ENCODE peak calls at places on chromosomes 7 and 10, in five cellular contexts. J is H1, U is neuronal stem cell, M is trophoblast cell, L is mesenchymal stem cell. T is an unnamed sample.

GRCh38 chr7:37930226-37930948 is 9.9 kb downstream of the EPDR1 start:
- DNase-seq in J (no peak), L (no peak), U (no peak), M (no peak), T (no peak)

GRCh38 chr7:41431671-41432070 is 271.2 kb downstream of the INHBA start:
- DNase-seq in M (no peak), L (no peak), J (no peak), U (no peak), T (no peak)

GRCh38 chr10:13787015-13787421 is 200.3 kb downstream of the PRPF18 start:
- DNase-seq in U (no peak), J (no peak), M (peak), L (peak), T (peak)

GRCh38 chr7:142612264-142612881 is 136.9 kb upstream of the PRSS1 start:
- DNase-seq in U (no peak), L (peak), J (no peak), M (no peak), T (no peak)

GRCh38 chr10:74033724-74034123 is 35.8 kb downstream of the VCL start:
- DNase-seq in U (no peak), M (no peak), L (no peak), J (no peak), T (no peak)

GRCh38 chr10:71074176-71074755 is 138.1 kb upstream of the UNC5B start:
- DNase-seq in L (no peak), U (no peak), M (peak), J (peak), T (peak)

GRCh38 chr10:49735161-49735560 is 27.0 kb downstream of the OGDHL start:
- DNase-seq in M (no peak), L (no peak), U (no peak), J (no peak), T (peak)

GRCh38 chr7:101542527-101543241 is 86.4 kb downstream of the MYL10 start:
- DNase-seq in J (peak), U (peak), M (peak), L (peak), T (peak)

GRCh38 chr10:88743999-88744398 is 15.8 kb upstream of the LIPN start:
- DNase-seq in J (peak), L (no peak), M (no peak), U (no peak), T (peak)

GRCh38 chr10:17740668-17741067 is 11.3 kb upstream of the TMEM236 start:
- DNase-seq in M (no peak), J (no peak), U (no peak), L (no peak), T (no peak)

GRCh38 chr10:59904431-59905065 is 1.8 kb downstream of the CCDC6 start:
- DNase-seq in J (no peak), M (no peak), L (no peak), U (no peak), T (no peak)

GRCh38 chr7:135558337-135558767 is 635 bp downstream of the NUP205 start:
- DNase-seq in U (peak), J (no peak), L (peak), M (peak), T (peak)
- H2BK12ac ChIP-seq in U (no peak), J (peak), L (no peak), M (no peak), T (peak)

DNA sequence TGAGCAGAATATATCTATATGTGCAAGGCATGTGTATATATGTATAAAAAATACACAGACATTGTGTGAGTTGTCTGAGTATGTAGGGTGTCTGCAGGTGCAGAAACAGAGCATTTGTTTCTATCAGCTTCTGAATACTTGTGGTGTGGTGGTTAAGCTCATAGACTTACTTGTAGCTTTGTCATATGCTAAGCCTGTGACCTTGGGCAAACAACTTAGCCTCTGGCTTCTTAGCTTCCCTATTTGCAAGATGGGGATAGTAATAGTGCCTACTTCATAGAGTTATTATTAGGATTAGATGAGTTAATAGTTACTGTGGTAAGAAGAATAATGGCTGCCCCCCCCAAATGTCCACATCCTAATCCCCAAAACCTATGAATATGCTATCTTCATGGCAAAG is 28.2 kb upstream of the PAX2 start:
- DNase-seq in U (no peak), L (no peak), M (no peak), J (no peak), T (no peak)
- H2BK12ac ChIP-seq in U (no peak), L (no peak), M (no peak), J (no peak), T (no peak)

GRCh38 chr7:159139202-159139601 is 5.5 kb downstream of the VIPR2 start:
- DNase-seq in J (no peak), U (no peak), L (no peak), M (no peak), T (peak)

GRCh38 chr7:159138508-159138907 is 6.2 kb downstream of the VIPR2 start:
- DNase-seq in J (no peak), U (no peak), M (no peak), L (no peak), T (no peak)

GRCh38 chr7:159141159-159141558 is 3.5 kb downstream of the VIPR2 start:
- DNase-seq in L (no peak), U (no peak), J (no peak), M (no peak), T (peak)

GRCh38 chr7:159140170-159140910 is 4.3 kb downstream of the VIPR2 start:
- DNase-seq in U (no peak), M (no peak), J (no peak), L (no peak), T (peak)

GRCh38 chr7:159139639-159140038 is 5.0 kb downstream of the VIPR2 start:
- DNase-seq in M (no peak), L (no peak), U (no peak), J (no peak), T (no peak)
- H2BK12ac ChIP-seq in M (no peak), L (no peak), U (no peak), J (peak), T (no peak)

DNA sequence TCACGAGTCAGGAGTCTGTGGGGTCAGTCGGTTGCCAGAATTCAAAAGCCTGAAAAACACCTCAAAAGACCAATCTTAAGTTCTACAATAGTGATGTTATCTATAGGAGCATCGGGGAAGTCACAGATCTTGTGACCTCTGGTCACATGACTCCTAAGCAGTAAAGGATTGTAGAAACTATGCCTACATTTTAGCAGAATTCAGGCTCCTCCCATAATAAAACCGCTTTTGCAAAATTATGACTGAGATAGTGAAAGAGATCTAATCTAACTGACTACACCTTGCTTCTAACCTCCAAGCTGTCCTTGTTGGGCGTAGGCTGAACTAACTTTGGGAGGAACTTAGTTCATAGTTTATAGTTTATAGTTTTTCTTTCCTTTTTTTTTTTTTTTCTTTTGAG is 16.6 kb downstream of the SSMEM1 start:
- DNase-seq in L (no peak), M (no peak), U (no peak), J (no peak), T (no peak)
- H2BK12ac ChIP-seq in L (no peak), M (no peak), U (no peak), J (no peak), T (no peak)

GRCh38 chr10:27600915-27601314 is 96.8 kb downstream of the RAB18 start:
- DNase-seq in L (no peak), M (no peak), U (no peak), J (no peak), T (no peak)

GRCh38 chr10:27601937-27602538 is 97.9 kb downstream of the RAB18 start:
- DNase-seq in L (no peak), U (no peak), M (no peak), J (no peak), T (no peak)

GRCh38 chr10:27599546-27599945 is 95.4 kb downstream of the RAB18 start:
- DNase-seq in L (no peak), U (no peak), J (no peak), M (no peak), T (no peak)

GRCh38 chr10:27603104-27603503 is 99.0 kb downstream of the RAB18 start:
- DNase-seq in J (no peak), U (no peak), M (no peak), L (no peak), T (no peak)

DNA sequence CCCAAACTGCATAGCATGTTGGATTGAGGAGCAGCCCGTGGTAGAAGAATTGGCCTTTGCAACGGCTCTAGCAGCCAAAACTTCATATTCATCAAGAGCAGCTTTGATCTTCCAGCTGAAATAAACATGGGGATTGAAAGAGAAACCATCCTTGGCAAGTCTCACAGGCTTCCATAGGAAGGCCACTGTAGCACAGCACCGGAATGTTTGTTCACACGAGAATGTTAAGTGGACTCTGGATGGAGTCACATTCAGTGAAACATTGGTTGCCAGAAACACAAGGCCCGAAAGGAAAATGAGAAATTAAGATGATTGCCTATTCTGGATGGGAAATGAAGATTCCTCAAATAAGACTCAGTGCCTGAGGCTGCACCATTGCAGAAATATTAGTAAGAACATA is 97.4 kb downstream of the RAB18 start:
- DNase-seq in J (no peak), U (no peak), L (no peak), M (no peak), T (no peak)
- H2BK12ac ChIP-seq in J (no peak), U (no peak), L (no peak), M (no peak), T (no peak)

DNA sequence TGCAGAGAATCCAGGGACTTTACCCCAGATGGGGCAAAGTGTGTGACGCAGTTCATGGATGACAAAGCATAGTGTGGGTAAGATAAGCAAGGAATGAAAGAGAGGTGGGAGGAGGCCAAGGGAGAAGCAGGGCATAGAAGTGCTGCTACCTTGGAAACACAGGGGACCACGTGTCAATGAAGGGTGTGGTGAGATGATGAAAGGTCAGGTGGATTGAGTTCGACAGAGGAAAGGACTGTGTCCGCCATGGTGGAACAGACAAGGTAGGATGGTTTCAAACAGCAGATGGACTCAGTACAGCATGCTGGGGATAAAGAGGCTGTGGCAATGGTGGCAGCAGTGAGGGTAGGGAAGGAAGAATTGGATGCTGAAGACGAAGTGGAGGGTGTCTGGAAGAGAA is 32.7 kb downstream of the MEST start:
- DNase-seq in J (no peak), L (no peak), U (no peak), M (no peak), T (no peak)
- H2BK12ac ChIP-seq in J (no peak), L (no peak), U (no peak), M (no peak), T (no peak)

DNA sequence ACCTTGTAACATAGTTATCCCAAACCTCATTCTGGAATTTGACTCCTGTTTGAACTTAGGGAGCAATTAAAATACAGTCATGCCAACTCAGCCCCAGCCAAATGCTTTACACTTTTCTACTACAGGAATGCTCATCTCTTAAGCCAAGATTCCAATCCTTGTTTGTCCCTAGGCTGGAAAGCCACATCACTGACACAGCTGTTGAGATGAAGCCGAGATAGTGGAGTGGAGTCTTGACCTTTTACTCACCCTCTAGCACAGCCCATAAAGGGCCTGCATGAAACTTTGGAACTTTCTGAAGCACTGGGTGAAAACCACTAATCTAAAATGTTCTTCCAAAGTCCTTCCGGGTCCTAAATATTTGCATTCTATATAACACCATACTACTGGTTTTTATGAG is 247.3 kb downstream of the ETV1 start:
- DNase-seq in M (peak), L (peak), J (peak), U (no peak), T (no peak)
- H2BK12ac ChIP-seq in M (no peak), L (no peak), J (no peak), U (no peak), T (no peak)

GRCh38 chr10:119539359-119539651 is 3.2 kb downstream of the RGS10 start:
- DNase-seq in J (no peak), U (no peak), L (no peak), M (no peak), T (no peak)

GRCh38 chr10:119541046-119541445 is 1.5 kb downstream of the RGS10 start:
- DNase-seq in J (no peak), L (peak), M (no peak), U (no peak), T (no peak)

GRCh38 chr10:119540038-119540437 is 2.5 kb downstream of the RGS10 start:
- DNase-seq in J (no peak), M (no peak), U (no peak), L (no peak), T (no peak)

GRCh38 chr10:119537953-119538630 is 4.4 kb downstream of the RGS10 start:
- DNase-seq in M (no peak), J (no peak), L (no peak), U (no peak), T (no peak)

DNA sequence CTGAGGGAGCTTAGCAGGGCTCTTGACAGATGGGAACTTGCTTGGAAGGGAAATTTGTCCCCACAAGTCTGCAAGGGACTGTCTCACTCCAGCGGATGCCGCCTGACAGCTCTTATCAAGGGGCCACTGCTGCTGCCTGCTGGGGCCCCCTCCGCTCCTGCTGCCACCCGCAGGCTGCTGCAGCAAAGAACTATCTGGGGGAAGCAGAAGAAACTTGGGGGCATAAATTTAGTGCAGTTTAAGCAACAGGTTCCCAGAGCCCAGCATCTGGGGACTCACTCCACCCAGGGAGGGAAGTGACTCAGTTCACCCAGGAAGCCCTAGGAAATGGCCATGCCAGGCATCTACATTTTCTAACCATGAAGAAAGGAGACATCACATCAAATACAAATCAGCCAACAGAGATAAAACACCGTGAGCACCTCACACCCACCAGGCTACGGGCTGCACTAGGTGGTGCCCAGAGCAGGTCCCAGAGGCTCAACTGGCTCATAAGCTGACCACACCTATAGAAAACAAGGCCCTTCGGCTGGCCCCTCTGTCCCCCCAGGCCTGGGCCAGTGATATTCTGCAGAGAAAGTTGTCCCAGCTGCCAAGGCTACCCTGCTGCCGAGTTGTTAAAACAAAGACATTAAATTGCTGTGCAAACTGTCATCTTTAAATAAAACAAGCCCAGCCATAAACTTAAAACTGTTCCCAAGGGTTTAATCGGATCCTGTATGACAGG is 3.7 kb downstream of the RGS10 start:
- DNase-seq in U (no peak), M (no peak), J (no peak), L (no peak), T (no peak)
- H2BK12ac ChIP-seq in U (no peak), M (no peak), J (no peak), L (no peak), T (no peak)

T was measured in H9.